ENCODE peak calls at places on chromosomes 7 and 10, in five cellular contexts. One of them, this sample, is unnamed.

GRCh38 chr10:128150045-128150493 is 23.8 kb upstream of the MKI67 start:
- DNase-seq in NCI-H2107: peak
- DNase-seq in GDM1: peak
- DNase-seq in HT-29: no peak
- DNase-seq in globus pallidus: peak
- DNase-seq in this sample: peak

GRCh38 chr10:16765532-16766365 is 51.5 kb downstream of the RSU1 start:
- DNase-seq in HT-29: no peak
- DNase-seq in globus pallidus: no peak
- DNase-seq in NCI-H2107: no peak
- DNase-seq in GDM1: no peak
- DNase-seq in this sample: no peak

GRCh38 chr10:794382-794956 is 105.0 kb upstream of the DIP2C start:
- DNase-seq in HT-29: peak
- DNase-seq in NCI-H2107: no peak
- DNase-seq in GDM1: no peak
- DNase-seq in globus pallidus: peak
- DNase-seq in this sample: no peak

GRCh38 chr7:45240187-45240776 is 82.7 kb downstream of the RAMP3 start:
- DNase-seq in NCI-H2107: no peak
- DNase-seq in globus pallidus: no peak
- DNase-seq in HT-29: no peak
- DNase-seq in GDM1: no peak
- DNase-seq in this sample: no peak

GRCh38 chr10:97013568-97013967 is 172.2 kb downstream of the SLIT1 start:
- DNase-seq in HT-29: no peak
- DNase-seq in GDM1: no peak
- DNase-seq in NCI-H2107: no peak
- DNase-seq in globus pallidus: no peak
- DNase-seq in this sample: no peak

GRCh38 chr10:132239126-132240031 is 52.6 kb downstream of the DPYSL4 start:
- DNase-seq in HT-29: no peak
- DNase-seq in GDM1: no peak
- DNase-seq in globus pallidus: no peak
- DNase-seq in NCI-H2107: no peak
- DNase-seq in this sample: no peak

GRCh38 chr10:5940807-5941218 is 36.5 kb downstream of the IL15RA start:
- DNase-seq in HT-29: no peak
- DNase-seq in globus pallidus: no peak
- DNase-seq in GDM1: no peak
- DNase-seq in NCI-H2107: no peak
- DNase-seq in this sample: no peak

GRCh38 chr10:76282122-76283030 is 851.0 kb downstream of the LRMDA start:
- DNase-seq in HT-29: peak
- DNase-seq in NCI-H2107: no peak
- DNase-seq in GDM1: no peak
- DNase-seq in globus pallidus: no peak
- DNase-seq in this sample: no peak

GRCh38 chr7:120987683-120988590 is 574 bp upstream of the CPED1 start:
- DNase-seq in GDM1: peak
- DNase-seq in HT-29: peak
- DNase-seq in NCI-H2107: no peak
- DNase-seq in globus pallidus: peak
- DNase-seq in this sample: peak

GRCh38 chr7:13551503-13551902 is 438.0 kb downstream of the ETV1 start:
- DNase-seq in GDM1: no peak
- DNase-seq in HT-29: no peak
- DNase-seq in globus pallidus: no peak
- DNase-seq in NCI-H2107: peak
- DNase-seq in this sample: no peak

GRCh38 chr7:40403664-40404476 is 269.1 kb downstream of the SUGCT start:
- DNase-seq in GDM1: no peak
- DNase-seq in NCI-H2107: no peak
- DNase-seq in HT-29: no peak
- DNase-seq in globus pallidus: no peak
- DNase-seq in this sample: no peak

GRCh38 chr10:99665304-99665703 is 6.0 kb downstream of the ENTPD7 start:
- DNase-seq in globus pallidus: no peak
- DNase-seq in HT-29: no peak
- DNase-seq in NCI-H2107: no peak
- DNase-seq in GDM1: no peak
- DNase-seq in this sample: no peak

GRCh38 chr10:122276611-122277205 is 5.6 kb downstream of the BTBD16 start:
- DNase-seq in HT-29: peak
- DNase-seq in NCI-H2107: no peak
- DNase-seq in GDM1: no peak
- DNase-seq in globus pallidus: no peak
- DNase-seq in this sample: no peak

GRCh38 chr10:132408367-132408781 is 11.4 kb downstream of the PWWP2B start:
- DNase-seq in HT-29: peak
- DNase-seq in globus pallidus: no peak
- DNase-seq in GDM1: no peak
- DNase-seq in NCI-H2107: no peak
- DNase-seq in this sample: no peak

GRCh38 chr7:157663061-157663863 is 326.5 kb downstream of the DNAJB6 start:
- DNase-seq in NCI-H2107: no peak
- DNase-seq in HT-29: no peak
- DNase-seq in GDM1: no peak
- DNase-seq in globus pallidus: no peak
- DNase-seq in this sample: no peak

GRCh38 chr10:50536617-50537252 is 87.0 kb downstream of the SGMS1 start:
- DNase-seq in NCI-H2107: no peak
- DNase-seq in GDM1: no peak
- DNase-seq in HT-29: no peak
- DNase-seq in globus pallidus: no peak
- DNase-seq in this sample: no peak

GRCh38 chr10:119852277-119852676 is 20.4 kb downstream of the MCMBP start:
- DNase-seq in GDM1: no peak
- DNase-seq in HT-29: no peak
- DNase-seq in NCI-H2107: no peak
- DNase-seq in globus pallidus: no peak
- DNase-seq in this sample: no peak

GRCh38 chr7:69800495-69800894 is 202.2 kb downstream of the AUTS2 start:
- DNase-seq in HT-29: no peak
- DNase-seq in NCI-H2107: no peak
- DNase-seq in globus pallidus: no peak
- DNase-seq in GDM1: no peak
- DNase-seq in this sample: no peak